ENCODE peak calls at places on chromosomes 4 and X, in five cellular contexts. I is left ventricle myocardium inferior, J is tibial artery, C is heart right ventricle, H is lower lobe of right lung. L is an unnamed sample. For H3K4me1 and H3K36me3, the result is how much of the 10 kb centered on the place peaks cover.

GRCh38 chr4:140094701-140095420 is 59.1 kb downstream of the MAML3 start:
- DNase-seq in I (peak), J (peak), C (peak), H (peak), L (no peak)

GRCh38 chrX:34300871-34301270 is 168.8 kb upstream of the FAM47A start:
- DNase-seq in I (no peak), J (no peak), C (peak), H (no peak), L (peak)

GRCh38 chrX:37425370-37425769 is 76.2 kb downstream of the PRRG1 start:
- DNase-seq in I (no peak), J (no peak), C (no peak), H (no peak), L (peak)

GRCh38 chrX:25016938-25017598 is 1.3 kb upstream of the ARX start:
- DNase-seq in I (no peak), J (no peak), C (no peak), H (no peak), L (no peak)

GRCh38 chr4:55358668-55359067 is 12.6 kb downstream of the SRD5A3 start:
- DNase-seq in I (no peak), J (no peak), C (no peak), H (no peak), L (peak)

GRCh38 chrX:119537487-119537886 is 27.7 kb downstream of the STEEP1 start:
- DNase-seq in I (no peak), J (no peak), C (no peak), H (no peak), L (peak)

GRCh38 chrX:74421181-74422028 is at the start of gene SLC16A2:
- DNase-seq in I (peak), J (peak), C (peak), H (peak), L (peak)

GRCh38 chr4:20370284-20370683 is 118.6 kb downstream of the SLIT2 start:
- DNase-seq in I (no peak), J (no peak), C (no peak), H (no peak), L (peak)

GRCh38 chr4:137375111-137375850 is 157.0 kb downstream of the PCDH18 start:
- DNase-seq in I (no peak), J (no peak), C (no peak), H (no peak), L (peak)

GRCh38 chr4:172169871-172170270 is 356.7 kb downstream of the GALNTL6 start:
- DNase-seq in I (no peak), J (no peak), C (no peak), H (no peak), L (peak)

GRCh38 chr4:162782778-162783507 is 383.7 kb downstream of the NAF1 start:
- DNase-seq in I (no peak), J (no peak), C (no peak), H (no peak), L (no peak)

GRCh38 chr4:164977243-164978164 is at the start of gene TRIM61:
- DNase-seq in I (peak), J (peak), C (peak), H (peak), L (no peak)

GRCh38 chr4:948101-948935 is 16.1 kb downstream of the TMEM175 start:
- DNase-seq in I (no peak), J (peak), C (no peak), H (no peak), L (no peak)

GRCh38 chr4:7854697-7855370 is 84.8 kb downstream of the AFAP1 start:
- DNase-seq in I (no peak), J (no peak), C (no peak), H (no peak), L (no peak)

GRCh38 chr4:111837761-111838160 is 307.5 kb upstream of the FAM241A start:
- DNase-seq in I (no peak), J (no peak), C (no peak), H (no peak), L (no peak)

GRCh38 chrX:120315776-120316175 is 4.5 kb upstream of the TMEM255A start:
- DNase-seq in I (no peak), J (no peak), C (no peak), H (no peak), L (no peak)

GRCh38 chrX:117538441-117539418 is 577.9 kb downstream of the KLHL13 start:
- DNase-seq in I (no peak), J (no peak), C (no peak), H (no peak), L (no peak)

GRCh38 chrX:47649781-47650163 is 591 bp downstream of the ELK1 start:
- DNase-seq in I (no peak), J (no peak), C (no peak), H (no peak), L (no peak)

GRCh38 chr4:153191795-153192363 is 12.4 kb upstream of the TRIM2 start:
- DNase-seq in I (no peak), J (no peak), C (no peak), H (no peak), L (no peak)

GRCh38 chr4:155543126-155543765 is 123.4 kb upstream of the GUCY1A1 start:
- DNase-seq in I (no peak), J (no peak), C (no peak), H (no peak), L (peak)

GRCh38 chr4:188139671-188140070 is 430 bp downstream of the TRIML1 start:
- DNase-seq in I (no peak), J (no peak), C (no peak), H (no peak), L (no peak)

GRCh38 chr4:173192375-173193162 is 24.0 kb downstream of the GALNT7 start:
- DNase-seq in I (no peak), J (no peak), C (no peak), H (no peak), L (no peak)

GRCh38 chr4:48184891-48185290 is 50.8 kb upstream of the TXK start:
- DNase-seq in I (no peak), J (no peak), C (no peak), H (no peak), L (peak)

GRCh38 chr4:56434599-56435000 is 815 bp downstream of the PPAT start:
- DNase-seq in I (no peak), J (no peak), C (no peak), H (peak), L (peak)

GRCh38 chr4:184774152-184774551 is 40.3 kb upstream of the CENPU start:
- DNase-seq in I (no peak), J (no peak), C (no peak), H (no peak), L (no peak)

GRCh38 chrX:100864967-100865366 is 9.2 kb downstream of the NOX1 start:
- DNase-seq in I (no peak), J (no peak), C (no peak), H (no peak), L (peak)

GRCh38 chr4:148270600-148270999 is 171.6 kb downstream of the NR3C2 start:
- DNase-seq in I (no peak), J (no peak), C (no peak), H (no peak), L (no peak)

GRCh38 chrX:48487362-48487785 is 11.4 kb downstream of the FTSJ1 start:
- DNase-seq in I (no peak), J (no peak), C (no peak), H (no peak), L (peak)

GRCh38 chrX:50407976-50408375 is 62.6 kb downstream of the DGKK start:
- DNase-seq in I (no peak), J (no peak), C (no peak), H (no peak), L (no peak)

GRCh38 chrX:9708086-9708485 is 57.6 kb downstream of the GPR143 start:
- DNase-seq in I (no peak), J (no peak), C (no peak), H (no peak), L (no peak)

GRCh38 chr4:76214269-76214628 is 625 bp upstream of the SCARB2 start:
- DNase-seq in I (no peak), J (no peak), C (no peak), H (no peak), L (no peak)

GRCh38 chr4:140666889-140667614 is 89.1 kb downstream of the TBC1D9 start:
- DNase-seq in I (no peak), J (no peak), C (no peak), H (no peak), L (no peak)

GRCh38 chr4:24070117-24070516 is 180.3 kb upstream of the PPARGC1A start:
- DNase-seq in I (no peak), J (no peak), C (no peak), H (no peak), L (peak)

GRCh38 chr4:165476214-165477098 is 97.6 kb downstream of the CPE start:
- DNase-seq in I (no peak), J (no peak), C (no peak), H (no peak), L (peak)

GRCh38 chrX:9730752-9731151 is 34.9 kb downstream of the GPR143 start:
- DNase-seq in I (no peak), J (no peak), C (no peak), H (no peak), L (no peak)

GRCh38 chrX:72142094-72142843 is 10.6 kb upstream of the RTL5 start:
- DNase-seq in I (no peak), J (no peak), C (no peak), H (no peak), L (no peak)

GRCh38 chrX:72142931-72143709 is 11.4 kb upstream of the RTL5 start:
- DNase-seq in I (no peak), J (no peak), C (no peak), H (no peak), L (no peak)

GRCh38 chrX:72146527-72146926 is 14.8 kb upstream of the RTL5 start:
- DNase-seq in I (no peak), J (no peak), C (no peak), H (no peak), L (no peak)

GRCh38 chrX:72141372-72142004 is 9.8 kb upstream of the RTL5 start:
- DNase-seq in I (no peak), J (no peak), C (no peak), H (no peak), L (no peak)

DNA sequence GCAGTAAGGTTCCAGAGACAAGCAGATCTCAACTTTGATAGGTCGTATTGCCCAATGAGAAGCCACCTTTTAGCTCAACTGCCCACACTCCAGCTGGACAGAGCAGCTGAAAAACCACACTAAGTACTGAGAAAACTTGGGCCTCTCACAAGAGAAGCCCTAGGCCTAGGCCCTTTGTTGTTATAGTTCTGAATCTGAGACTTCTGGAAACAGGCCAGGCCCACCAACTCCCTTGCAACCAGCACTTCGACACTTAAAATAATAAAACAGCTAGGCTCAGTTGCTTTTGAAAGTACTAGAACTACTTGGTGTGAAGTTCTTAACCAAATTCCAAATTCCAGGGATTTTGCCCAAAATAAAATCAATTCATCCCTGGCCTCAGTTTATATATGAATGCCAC is 13.5 kb upstream of the RTL5 start:
- DNase-seq in I (no peak), J (no peak), C (no peak), H (no peak), L (no peak)
- H3K4me1 ChIP-seq in I (under half), J (under half), C (under half), H (under half), L (under half)

GRCh38 chr4:86928400-86929255 is 6.2 kb upstream of the AFF1 start:
- DNase-seq in I (no peak), J (no peak), C (no peak), H (no peak), L (no peak)
- H3K4me3 ChIP-seq in I (no peak), J (no peak), C (no peak), H (no peak), L (no peak)

GRCh38 chr4:122894802-122895201 is 27.6 kb downstream of the NUDT6 start:
- DNase-seq in I (no peak), J (no peak), C (no peak), H (no peak), L (no peak)
- H3K36me3 ChIP-seq in I (under half), J (under half), C (under half), H (under half), L (under half)

GRCh38 chr4:102869569-102870227 is 906 bp downstream of the CISD2 start:
- DNase-seq in I (no peak), J (no peak), C (no peak), H (no peak), L (no peak)
- H3K4me1 ChIP-seq in I (under half), J (under half), C (under half), H (under half), L (under half)

GRCh38 chr4:159273841-159274240 is 171.0 kb downstream of the RAPGEF2 start:
- DNase-seq in I (no peak), J (no peak), C (no peak), H (no peak), L (no peak)

GRCh38 chr4:159271857-159272256 is 169.0 kb downstream of the RAPGEF2 start:
- DNase-seq in I (no peak), J (no peak), C (no peak), H (no peak), L (no peak)

GRCh38 chr4:159269956-159270355 is 167.1 kb downstream of the RAPGEF2 start:
- DNase-seq in I (no peak), J (no peak), C (no peak), H (no peak), L (no peak)

GRCh38 chr4:159272341-159273125 is 169.7 kb downstream of the RAPGEF2 start:
- DNase-seq in I (no peak), J (no peak), C (no peak), H (no peak), L (no peak)

GRCh38 chr4:159273126-159273438 is 170.2 kb downstream of the RAPGEF2 start:
- DNase-seq in I (no peak), J (no peak), C (peak), H (no peak), L (no peak)
- H3K4me3 ChIP-seq in I (no peak), J (no peak), C (no peak), H (no peak), L (no peak)

L was measured in adipocyte.